ENCODE peak calls at places on chromosomes 16 and 17, in nine cellular contexts. One of them, this sample, is unnamed.

GRCh38 chr16:76235426-76235825 is 41.8 kb upstream of the CNTNAP4 start:
- DNase-seq in uterus: no peak
- DNase-seq in OCI-LY7: no peak
- DNase-seq in tibial artery: no peak
- DNase-seq in GM23248: no peak
- DNase-seq in GM23338: no peak
- DNase-seq in right atrium auricular region: no peak
- DNase-seq in MM.1S: no peak
- DNase-seq in Panc1: no peak
- DNase-seq in this sample: no peak

GRCh38 chr17:7932949-7933348 is 943 bp downstream of the CNTROB start:
- DNase-seq in uterus: peak; percentile 53
- DNase-seq in OCI-LY7: peak; percentile 62
- DNase-seq in tibial artery: peak; percentile 40
- DNase-seq in GM23248: peak; percentile 83
- DNase-seq in GM23338: peak; percentile 41
- DNase-seq in right atrium auricular region: peak; percentile 67
- DNase-seq in MM.1S: no peak
- DNase-seq in Panc1: no peak
- DNase-seq in this sample: peak; percentile 61

GRCh38 chr16:29815032-29815721 is 775 bp upstream of the PAGR1 start:
- DNase-seq in uterus: peak; percentile 50
- DNase-seq in OCI-LY7: no peak
- DNase-seq in tibial artery: no peak
- DNase-seq in GM23248: peak; percentile 42
- DNase-seq in GM23338: peak; percentile 71
- DNase-seq in right atrium auricular region: no peak
- DNase-seq in MM.1S: no peak
- DNase-seq in Panc1: no peak
- DNase-seq in this sample: peak; percentile 23

GRCh38 chr17:63973930-63974593 is 1.3 kb upstream of the SCN4A start:
- DNase-seq in uterus: no peak
- DNase-seq in OCI-LY7: no peak
- DNase-seq in tibial artery: no peak
- DNase-seq in GM23248: peak; percentile 65
- DNase-seq in GM23338: no peak
- DNase-seq in right atrium auricular region: no peak
- DNase-seq in MM.1S: no peak
- DNase-seq in Panc1: no peak
- DNase-seq in this sample: no peak

GRCh38 chr16:85859818-85860125 is 39.2 kb upstream of the IRF8 start:
- DNase-seq in uterus: no peak
- DNase-seq in OCI-LY7: no peak
- DNase-seq in tibial artery: no peak
- DNase-seq in GM23248: no peak
- DNase-seq in GM23338: no peak
- DNase-seq in right atrium auricular region: peak; percentile 38
- DNase-seq in MM.1S: no peak
- DNase-seq in Panc1: no peak
- DNase-seq in this sample: no peak

GRCh38 chr16:66289986-66290385 is 76.5 kb upstream of the CDH5 start:
- DNase-seq in uterus: no peak
- DNase-seq in OCI-LY7: no peak
- DNase-seq in tibial artery: no peak
- DNase-seq in GM23248: no peak
- DNase-seq in GM23338: no peak
- DNase-seq in right atrium auricular region: no peak
- DNase-seq in MM.1S: no peak
- DNase-seq in Panc1: no peak
- DNase-seq in this sample: no peak

GRCh38 chr16:12901204-12901596 is 198 bp upstream of the SHISA9 start:
- DNase-seq in uterus: no peak
- DNase-seq in OCI-LY7: no peak
- DNase-seq in tibial artery: no peak
- DNase-seq in GM23248: no peak
- DNase-seq in GM23338: peak; percentile 93
- DNase-seq in right atrium auricular region: no peak
- DNase-seq in MM.1S: no peak
- DNase-seq in Panc1: no peak
- DNase-seq in this sample: no peak

GRCh38 chr16:48157794-48158193 is 2.0 kb upstream of the ABCC12 start:
- DNase-seq in uterus: no peak
- DNase-seq in OCI-LY7: no peak
- DNase-seq in tibial artery: no peak
- DNase-seq in GM23248: no peak
- DNase-seq in GM23338: no peak
- DNase-seq in right atrium auricular region: no peak
- DNase-seq in MM.1S: no peak
- DNase-seq in Panc1: no peak
- DNase-seq in this sample: no peak

GRCh38 chr16:70378869-70379493 is 32.3 kb downstream of the DDX19A start:
- DNase-seq in uterus: no peak
- DNase-seq in OCI-LY7: no peak
- DNase-seq in tibial artery: no peak
- DNase-seq in GM23248: no peak
- DNase-seq in GM23338: peak; percentile 15
- DNase-seq in right atrium auricular region: no peak
- DNase-seq in MM.1S: no peak
- DNase-seq in Panc1: no peak
- DNase-seq in this sample: no peak

GRCh38 chr17:8189041-8189710 is 804 bp downstream of the BORCS6 start:
- DNase-seq in uterus: no peak
- DNase-seq in OCI-LY7: no peak
- DNase-seq in tibial artery: no peak
- DNase-seq in GM23248: peak; percentile 69
- DNase-seq in GM23338: no peak
- DNase-seq in right atrium auricular region: no peak
- DNase-seq in MM.1S: no peak
- DNase-seq in Panc1: no peak
- DNase-seq in this sample: no peak

GRCh38 chr17:75486151-75486550 is 29.2 kb downstream of the CASKIN2 start:
- DNase-seq in uterus: no peak
- DNase-seq in OCI-LY7: no peak
- DNase-seq in tibial artery: no peak
- DNase-seq in GM23248: no peak
- DNase-seq in GM23338: no peak
- DNase-seq in right atrium auricular region: no peak
- DNase-seq in MM.1S: no peak
- DNase-seq in Panc1: no peak
- DNase-seq in this sample: no peak

GRCh38 chr17:419073-419735 is 66.6 kb upstream of the RPH3AL start:
- DNase-seq in uterus: no peak
- DNase-seq in OCI-LY7: no peak
- DNase-seq in tibial artery: no peak
- DNase-seq in GM23248: no peak
- DNase-seq in GM23338: no peak
- DNase-seq in right atrium auricular region: no peak
- DNase-seq in MM.1S: no peak
- DNase-seq in Panc1: no peak
- DNase-seq in this sample: no peak

GRCh38 chr17:13509561-13509960 is 92.2 kb downstream of the HS3ST3A1 start:
- DNase-seq in uterus: no peak
- DNase-seq in OCI-LY7: no peak
- DNase-seq in tibial artery: no peak
- DNase-seq in GM23248: no peak
- DNase-seq in GM23338: no peak
- DNase-seq in right atrium auricular region: no peak
- DNase-seq in MM.1S: no peak
- DNase-seq in Panc1: no peak
- DNase-seq in this sample: peak; percentile 66

DNA sequence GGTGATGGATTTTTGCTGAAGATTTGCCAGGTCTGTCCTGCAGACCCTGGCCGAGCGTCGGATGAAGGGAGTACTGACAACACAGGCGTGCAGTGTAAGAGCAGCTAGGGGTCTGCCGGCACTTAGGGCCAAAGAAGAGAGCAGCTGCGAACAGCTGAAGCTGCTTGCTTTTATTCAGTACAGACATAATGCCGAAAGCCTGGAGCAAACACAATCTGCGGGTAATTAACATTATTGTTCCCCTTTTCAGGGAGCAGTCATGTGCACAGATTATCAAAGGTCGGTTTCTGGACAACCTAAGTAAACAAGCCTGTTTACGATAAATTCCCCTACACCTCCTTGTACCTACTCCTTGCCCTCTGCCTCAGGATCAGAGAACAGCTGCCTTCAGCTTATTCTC is 12.0 kb upstream of the KRT23 start:
- DNase-seq in uterus: no peak
- DNase-seq in OCI-LY7: no peak
- DNase-seq in tibial artery: no peak
- DNase-seq in GM23248: no peak
- DNase-seq in GM23338: no peak
- DNase-seq in right atrium auricular region: no peak
- DNase-seq in MM.1S: no peak
- DNase-seq in Panc1: no peak
- DNase-seq in this sample: peak; percentile 26
- H3K4me1 ChIP-seq in uterus: no peaks in the 10 kb centered on the region
- H3K4me1 ChIP-seq in OCI-LY7: no peaks in the 10 kb centered on the region
- H3K4me1 ChIP-seq in tibial artery: no peaks in the 10 kb centered on the region
- H3K4me1 ChIP-seq in GM23248: peaks cover 32% of the 10 kb centered on the region
- H3K4me1 ChIP-seq in GM23338: no peaks in the 10 kb centered on the region
- H3K4me1 ChIP-seq in right atrium auricular region: no peaks in the 10 kb centered on the region
- H3K4me1 ChIP-seq in MM.1S: no peaks in the 10 kb centered on the region
- H3K4me1 ChIP-seq in Panc1: no peaks in the 10 kb centered on the region
- H3K4me1 ChIP-seq in this sample: no peaks in the 10 kb centered on the region

GRCh38 chr17:49547566-49547965 is 28.1 kb upstream of the NXPH3 start:
- DNase-seq in uterus: no peak
- DNase-seq in OCI-LY7: no peak
- DNase-seq in tibial artery: peak; percentile 56
- DNase-seq in GM23248: no peak
- DNase-seq in GM23338: no peak
- DNase-seq in right atrium auricular region: no peak
- DNase-seq in MM.1S: no peak
- DNase-seq in Panc1: no peak
- DNase-seq in this sample: no peak

GRCh38 chr17:49545007-49545660 is 30.5 kb upstream of the NXPH3 start:
- DNase-seq in uterus: no peak
- DNase-seq in OCI-LY7: no peak
- DNase-seq in tibial artery: no peak
- DNase-seq in GM23248: no peak
- DNase-seq in GM23338: peak; percentile 24
- DNase-seq in right atrium auricular region: no peak
- DNase-seq in MM.1S: no peak
- DNase-seq in Panc1: no peak
- DNase-seq in this sample: no peak

GRCh38 chr17:49545811-49546545 is 29.7 kb upstream of the NXPH3 start:
- DNase-seq in uterus: no peak
- DNase-seq in OCI-LY7: no peak
- DNase-seq in tibial artery: no peak
- DNase-seq in GM23248: no peak
- DNase-seq in GM23338: no peak
- DNase-seq in right atrium auricular region: no peak
- DNase-seq in MM.1S: no peak
- DNase-seq in Panc1: no peak
- DNase-seq in this sample: no peak

GRCh38 chr17:49546546-49547535 is 28.8 kb upstream of the NXPH3 start:
- DNase-seq in uterus: no peak
- DNase-seq in OCI-LY7: no peak
- DNase-seq in tibial artery: no peak
- DNase-seq in GM23248: no peak
- DNase-seq in GM23338: no peak
- DNase-seq in right atrium auricular region: no peak
- DNase-seq in MM.1S: no peak
- DNase-seq in Panc1: no peak
- DNase-seq in this sample: no peak

GRCh38 chr17:49543860-49544259 is 31.8 kb upstream of the NXPH3 start:
- DNase-seq in uterus: no peak
- DNase-seq in OCI-LY7: no peak
- DNase-seq in tibial artery: no peak
- DNase-seq in GM23248: no peak
- DNase-seq in GM23338: no peak
- DNase-seq in right atrium auricular region: no peak
- DNase-seq in MM.1S: no peak
- DNase-seq in Panc1: no peak
- DNase-seq in this sample: no peak
- H3K27ac ChIP-seq in uterus: no peak overlapping the region
- H3K27ac ChIP-seq in OCI-LY7: no peak overlapping the region
- H3K27ac ChIP-seq in tibial artery: no peak overlapping the region
- H3K27ac ChIP-seq in GM23248: no peak overlapping the region
- H3K27ac ChIP-seq in GM23338: no peak overlapping the region
- H3K27ac ChIP-seq in right atrium auricular region: no peak overlapping the region
- H3K27ac ChIP-seq in MM.1S: no peak overlapping the region
- H3K27ac ChIP-seq in Panc1: no peak overlapping the region
- H3K27ac ChIP-seq in this sample: no peak overlapping the region

GRCh38 chr17:45782889-45783592 is 1.1 kb upstream of the CRHR1 start:
- DNase-seq in uterus: peak; percentile 17
- DNase-seq in OCI-LY7: no peak
- DNase-seq in tibial artery: no peak
- DNase-seq in GM23248: peak; percentile 31
- DNase-seq in GM23338: peak; percentile 80
- DNase-seq in right atrium auricular region: no peak
- DNase-seq in MM.1S: no peak
- DNase-seq in Panc1: no peak
- DNase-seq in this sample: peak; percentile 25
- H3K4me3 ChIP-seq in uterus: peak overlapping the region; percentile 44
- H3K4me3 ChIP-seq in OCI-LY7: no peak overlapping the region
- H3K4me3 ChIP-seq in tibial artery: no peak overlapping the region
- H3K4me3 ChIP-seq in GM23248: no peak overlapping the region
- H3K4me3 ChIP-seq in GM23338: peak overlapping the region; percentile 89
- H3K4me3 ChIP-seq in right atrium auricular region: no peak overlapping the region
- H3K4me3 ChIP-seq in MM.1S: no peak overlapping the region
- H3K4me3 ChIP-seq in Panc1: peak overlapping the region; percentile 43
- H3K4me3 ChIP-seq in this sample: peak overlapping the region; percentile 39

GRCh38 chr16:68097895-68098294 is 12.7 kb downstream of the NFATC3 start:
- DNase-seq in uterus: no peak
- DNase-seq in OCI-LY7: no peak
- DNase-seq in tibial artery: no peak
- DNase-seq in GM23248: no peak
- DNase-seq in GM23338: no peak
- DNase-seq in right atrium auricular region: no peak
- DNase-seq in MM.1S: no peak
- DNase-seq in Panc1: no peak
- DNase-seq in this sample: no peak

GRCh38 chr16:68093816-68094613 is 8.8 kb downstream of the NFATC3 start:
- DNase-seq in uterus: no peak
- DNase-seq in OCI-LY7: peak; percentile 56
- DNase-seq in tibial artery: no peak
- DNase-seq in GM23248: peak; percentile 77
- DNase-seq in GM23338: peak; percentile 68
- DNase-seq in right atrium auricular region: no peak
- DNase-seq in MM.1S: peak; percentile 24
- DNase-seq in Panc1: no peak
- DNase-seq in this sample: peak; percentile 51

GRCh38 chr16:68097088-68097487 is 11.9 kb downstream of the NFATC3 start:
- DNase-seq in uterus: no peak
- DNase-seq in OCI-LY7: no peak
- DNase-seq in tibial artery: no peak
- DNase-seq in GM23248: no peak
- DNase-seq in GM23338: no peak
- DNase-seq in right atrium auricular region: no peak
- DNase-seq in MM.1S: no peak
- DNase-seq in Panc1: no peak
- DNase-seq in this sample: no peak

GRCh38 chr16:68094614-68094934 is 9.4 kb downstream of the NFATC3 start:
- DNase-seq in uterus: no peak
- DNase-seq in OCI-LY7: no peak
- DNase-seq in tibial artery: no peak
- DNase-seq in GM23248: no peak
- DNase-seq in GM23338: no peak
- DNase-seq in right atrium auricular region: no peak
- DNase-seq in MM.1S: no peak
- DNase-seq in Panc1: no peak
- DNase-seq in this sample: no peak

GRCh38 chr16:68096491-68096890 is 11.3 kb downstream of the NFATC3 start:
- DNase-seq in uterus: no peak
- DNase-seq in OCI-LY7: no peak
- DNase-seq in tibial artery: no peak
- DNase-seq in GM23248: no peak
- DNase-seq in GM23338: no peak
- DNase-seq in right atrium auricular region: no peak
- DNase-seq in MM.1S: no peak
- DNase-seq in Panc1: no peak
- DNase-seq in this sample: no peak
- H3K4me1 ChIP-seq in uterus: no peaks in the 10 kb centered on the region
- H3K4me1 ChIP-seq in OCI-LY7: peaks cover 31% of the 10 kb centered on the region
- H3K4me1 ChIP-seq in tibial artery: no peaks in the 10 kb centered on the region
- H3K4me1 ChIP-seq in GM23248: peaks cover 18% of the 10 kb centered on the region
- H3K4me1 ChIP-seq in GM23338: peaks cover 23% of the 10 kb centered on the region
- H3K4me1 ChIP-seq in right atrium auricular region: no peaks in the 10 kb centered on the region
- H3K4me1 ChIP-seq in MM.1S: peaks cover 10% of the 10 kb centered on the region
- H3K4me1 ChIP-seq in Panc1: peaks cover 4% of the 10 kb centered on the region
- H3K4me1 ChIP-seq in this sample: peaks cover 7% of the 10 kb centered on the region

This sample was measured in cardiac muscle cell.